ENCODE peak calls at places on chromosome 7, in four cellular contexts. D is left lung; Z is naive thymus-derived CD4-positive, alpha-beta T cell; N is uterus. O is an unnamed sample. For H3K4me1, the result is how much of the 10 kb centered on the place peaks cover.

GRCh38 chr7:82810558-82811259 is 352.0 kb downstream of the PCLO start:
- DNase-seq in D (no peak), Z (no peak), N (no peak), O (no peak)

GRCh38 chr7:90595341-90595800 is 750 bp upstream of the CDK14 start:
- DNase-seq in D (no peak), Z (no peak), N (no peak), O (no peak)

GRCh38 chr7:95476904-95477594 is 8.7 kb upstream of the ASB4 start:
- DNase-seq in D (peak), Z (peak), N (peak), O (no peak)

GRCh38 chr7:24762771-24763170 is 5.5 kb upstream of the GSDME start:
- DNase-seq in D (no peak), Z (no peak), N (no peak), O (peak)

GRCh38 chr7:25402528-25402927 is 174.2 kb upstream of the NPVF start:
- DNase-seq in D (no peak), Z (no peak), N (no peak), O (peak)

GRCh38 chr7:1815051-1815481 is 145.0 kb downstream of the ELFN1 start:
- DNase-seq in D (no peak), Z (no peak), N (no peak), O (peak)

GRCh38 chr7:94003446-94004023 is 620 bp downstream of the BET1 start:
- DNase-seq in D (no peak), Z (no peak), N (no peak), O (no peak)

GRCh38 chr7:78333530-78333929 is 535.0 kb downstream of the PHTF2 start:
- DNase-seq in D (no peak), Z (no peak), N (no peak), O (no peak)

GRCh38 chr7:55078465-55079372 is 59.9 kb downstream of the EGFR start:
- DNase-seq in D (peak), Z (no peak), N (no peak), O (no peak)

GRCh38 chr7:159094919-159095915 is 49.5 kb downstream of the VIPR2 start:
- DNase-seq in D (no peak), Z (no peak), N (no peak), O (no peak)

GRCh38 chr7:124269774-124270173 is 236.9 kb upstream of the TMEM229A start:
- DNase-seq in D (no peak), Z (no peak), N (no peak), O (no peak)

GRCh38 chr7:69482676-69483075 is 115.6 kb upstream of the AUTS2 start:
- DNase-seq in D (no peak), Z (no peak), N (no peak), O (no peak)

GRCh38 chr7:129014501-129015101 is 40.3 kb downstream of the TNPO3 start:
- DNase-seq in D (no peak), Z (no peak), N (no peak), O (no peak)

GRCh38 chr7:45150199-45150598 is 7.4 kb upstream of the RAMP3 start:
- DNase-seq in D (peak), Z (no peak), N (no peak), O (no peak)

GRCh38 chr7:72785166-72785955 is 42.6 kb downstream of the TYW1B start:
- DNase-seq in D (no peak), Z (no peak), N (no peak), O (no peak)

GRCh38 chr7:88141025-88141424 is 78.8 kb downstream of the SRI start:
- DNase-seq in D (no peak), Z (no peak), N (no peak), O (no peak)

GRCh38 chr7:33996899-33997298 is 91.6 kb downstream of the BMPER start:
- DNase-seq in D (no peak), Z (no peak), N (no peak), O (no peak)

GRCh38 chr7:150828384-150828783 is 23.9 kb upstream of the AOC1 start:
- DNase-seq in D (no peak), Z (no peak), N (no peak), O (peak)

GRCh38 chr7:150829426-150829825 is 22.9 kb upstream of the AOC1 start:
- DNase-seq in D (no peak), Z (no peak), N (no peak), O (no peak)

GRCh38 chr7:150835702-150836280 is 16.5 kb upstream of the AOC1 start:
- DNase-seq in D (no peak), Z (no peak), N (no peak), O (peak)

GRCh38 chr7:150830957-150831356 is 21.4 kb upstream of the AOC1 start:
- DNase-seq in D (no peak), Z (no peak), N (no peak), O (peak)

DNA sequence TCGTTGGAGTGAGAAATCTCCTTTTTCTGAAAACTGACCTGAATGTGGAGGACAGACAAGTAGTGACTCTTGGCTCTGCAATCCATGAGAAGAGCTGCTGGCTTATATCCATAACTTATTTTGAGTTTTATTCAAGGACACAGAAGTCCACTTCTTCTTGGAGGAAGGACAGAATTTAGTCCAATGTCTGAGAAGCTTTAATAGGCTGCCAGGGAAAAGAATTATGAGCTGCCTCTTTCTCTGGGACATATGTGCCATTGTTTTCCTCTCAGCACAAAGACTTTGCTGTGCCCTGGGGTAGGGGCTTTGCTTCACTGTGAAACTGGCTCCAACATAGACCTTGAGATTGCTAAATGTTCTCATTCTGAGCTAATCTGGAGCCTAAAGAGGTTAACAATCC is 20.5 kb upstream of the AOC1 start:
- DNase-seq in D (no peak), Z (no peak), N (no peak), O (no peak)
- H3K4me3 ChIP-seq in D (no peak), Z (no peak), N (no peak), O (no peak)

GRCh38 chr7:102061354-102061945 is 225.2 kb upstream of the SH2B2 start:
- DNase-seq in D (no peak), Z (no peak), N (no peak), O (no peak)
- H3K4me1 ChIP-seq in D (under half), Z (under half), N (under half), O (under half)

DNA sequence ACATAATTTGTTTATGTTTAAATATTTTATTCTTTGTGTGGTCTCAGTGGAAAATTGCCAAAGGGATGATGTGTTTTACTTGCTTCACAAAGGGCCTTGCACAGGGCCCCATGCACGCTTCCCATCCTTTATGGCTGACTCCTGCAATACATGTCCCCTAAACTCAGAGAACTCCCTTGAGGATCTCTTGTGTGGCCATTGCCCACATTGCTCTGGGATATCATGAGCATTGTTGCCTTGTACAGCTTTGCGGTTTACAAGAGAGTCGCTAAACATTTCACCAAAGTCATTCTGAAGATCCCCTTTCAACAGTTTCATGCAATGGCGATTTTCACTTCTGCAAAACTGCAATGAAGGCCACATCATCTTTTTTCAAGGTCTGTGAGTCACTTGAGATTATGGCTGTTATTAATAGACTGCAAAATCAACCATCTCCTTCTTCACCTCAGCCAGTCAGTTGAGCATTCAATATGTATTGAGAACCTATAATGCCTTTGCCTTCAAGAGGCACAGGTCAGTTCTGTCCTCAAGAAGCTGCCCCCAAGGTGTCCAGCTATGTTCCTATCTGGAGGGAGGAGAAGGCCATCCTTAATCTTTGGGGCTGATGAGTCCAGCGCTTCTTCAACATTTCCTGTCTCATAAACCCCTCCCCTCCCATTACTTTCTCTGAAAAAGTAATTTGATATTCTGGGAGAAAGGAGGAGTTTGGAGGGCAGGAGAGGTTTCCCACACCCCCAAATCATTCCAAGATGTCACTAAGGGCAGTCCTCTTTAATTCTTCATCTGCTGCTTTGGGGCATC is 108.1 kb downstream of the CCDC71L start:
- DNase-seq in D (no peak), Z (no peak), N (no peak), O (no peak)
- H3K4me3 ChIP-seq in D (no peak), Z (no peak), N (no peak), O (no peak)

GRCh38 chr7:50217961-50218360 is 86.6 kb upstream of the IKZF1 start:
- DNase-seq in D (no peak), Z (no peak), N (no peak), O (peak)
- H3K4me1 ChIP-seq in D (half or more), Z (under half), N (under half), O (under half)

GRCh38 chr7:74092964-74093339 is 9.3 kb downstream of the LIMK1 start:
- DNase-seq in D (peak), Z (no peak), N (peak), O (no peak)

GRCh38 chr7:74094224-74095095 is 10.9 kb downstream of the LIMK1 start:
- DNase-seq in D (peak), Z (peak), N (peak), O (peak)

GRCh38 chr7:74092321-74092963 is 8.8 kb downstream of the LIMK1 start:
- DNase-seq in D (no peak), Z (no peak), N (no peak), O (no peak)

GRCh38 chr7:74097937-74098614 is 14.5 kb downstream of the LIMK1 start:
- DNase-seq in D (peak), Z (no peak), N (peak), O (no peak)

DNA sequence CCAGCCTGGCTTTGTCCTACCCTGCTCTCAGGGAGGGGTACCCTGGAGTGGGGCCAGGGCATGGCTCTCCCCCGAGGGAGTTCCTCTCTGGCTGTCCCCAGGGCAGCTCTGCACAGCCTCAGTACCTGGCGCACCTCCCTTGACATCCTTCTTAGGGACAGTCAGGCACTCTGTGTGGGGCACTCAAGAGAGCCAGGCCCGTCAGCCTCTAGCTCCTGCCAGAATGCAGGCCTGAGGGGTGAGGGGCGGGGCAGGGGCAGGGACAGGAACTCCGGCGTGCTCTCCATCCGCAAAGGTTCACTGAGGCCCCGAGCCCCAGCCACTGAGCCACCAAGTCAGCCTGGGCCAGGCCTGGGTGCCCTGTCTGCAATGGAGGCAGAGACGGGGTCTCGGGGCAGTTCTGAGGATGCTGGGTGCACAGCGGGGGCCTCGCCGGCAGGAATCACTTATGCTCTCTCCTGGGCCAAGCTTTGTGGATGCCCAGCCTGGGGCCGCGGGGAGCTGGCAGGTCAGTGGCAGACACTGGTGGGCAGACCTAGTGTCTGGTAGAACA is 10.1 kb downstream of the LIMK1 start:
- DNase-seq in D (no peak), Z (no peak), N (peak), O (no peak)
- H3K4me3 ChIP-seq in D (peak), Z (peak), N (peak), O (peak)

O was measured in esophagus muscularis mucosa.